ENCODE peak calls at places on chromosomes 11 and 22, in seven cellular contexts. U, J, E, O, D, B and W are unnamed samples.

GRCh38 chr11:90250970-90251369 is 28.1 kb upstream of the CHORDC1 start:
- DNase-seq in D (no peak), B (no peak), O (no peak), E (no peak), U (no peak), J (no peak), W (no peak)

GRCh38 chr11:78622666-78623065 is 48.0 kb upstream of the NARS2 start:
- DNase-seq in D (no peak), U (no peak), J (no peak), B (no peak), E (no peak), O (no peak), W (no peak)

GRCh38 chr11:34610324-34611041 is 10.4 kb upstream of the EHF start:
- DNase-seq in O (no peak), E (no peak), D (no peak), J (no peak), B (no peak), U (no peak), W (no peak)

GRCh38 chr22:28316014-28316413 is 363.6 kb downstream of the TTC28 start:
- DNase-seq in O (no peak), J (no peak), B (peak), E (no peak), U (no peak), D (no peak), W (no peak)

GRCh38 chr22:44355688-44356070 is 42.9 kb upstream of the SHISAL1 start:
- DNase-seq in B (no peak), D (no peak), O (no peak), J (no peak), E (peak), U (no peak), W (no peak)

GRCh38 chr22:39700565-39700964 is 130.0 kb downstream of the CACNA1I start:
- DNase-seq in O (no peak), D (no peak), E (no peak), J (no peak), B (no peak), U (no peak), W (no peak)

GRCh38 chr22:22810018-22810427 is 77.6 kb upstream of the IGLL5 start:
- DNase-seq in B (peak), O (peak), D (no peak), J (peak), U (no peak), E (no peak), W (no peak)

GRCh38 chr22:43131773-43132501 is 11.3 kb downstream of the MCAT start:
- DNase-seq in D (no peak), O (no peak), U (no peak), J (no peak), E (no peak), B (no peak), W (no peak)

GRCh38 chr11:77214557-77214956 is 86.5 kb downstream of the MYO7A start:
- DNase-seq in O (no peak), U (no peak), E (no peak), D (no peak), J (no peak), B (no peak), W (no peak)

GRCh38 chr11:96704847-96705246 is 315.0 kb downstream of the JRKL start:
- DNase-seq in U (no peak), E (no peak), D (no peak), B (peak), O (no peak), J (no peak), W (no peak)

GRCh38 chr22:26648761-26649363 is 8.5 kb upstream of the MIAT start:
- DNase-seq in E (no peak), J (no peak), D (no peak), B (no peak), O (no peak), U (no peak), W (no peak)